ENCODE peak calls at places on chromosomes 16 and 17, in four cellular contexts. One of them, this sample, is unnamed. For H3K4me1, the result is how much of the 10 kb centered on the place peaks cover.

GRCh38 chr16:13307255-13307654 is 405.9 kb downstream of the SHISA9 start:
- DNase-seq in naive thymus-derived CD4-positive, alpha-beta T cell: no peak
- DNase-seq in heart left ventricle: no peak
- DNase-seq in uterus: no peak
- DNase-seq in this sample: no peak

GRCh38 chr17:67759355-67760171 is 41.8 kb downstream of the NOL11 start:
- DNase-seq in naive thymus-derived CD4-positive, alpha-beta T cell: no peak
- DNase-seq in heart left ventricle: peak
- DNase-seq in uterus: no peak
- DNase-seq in this sample: peak

GRCh38 chr16:49484454-49484853 is 110.8 kb downstream of the C16orf78 start:
- DNase-seq in naive thymus-derived CD4-positive, alpha-beta T cell: no peak
- DNase-seq in heart left ventricle: peak
- DNase-seq in uterus: peak
- DNase-seq in this sample: peak

GRCh38 chr17:58060596-58061191 is 22.5 kb upstream of the DYNLL2 start:
- DNase-seq in naive thymus-derived CD4-positive, alpha-beta T cell: no peak
- DNase-seq in heart left ventricle: peak
- DNase-seq in uterus: peak
- DNase-seq in this sample: no peak

GRCh38 chr16:67384778-67385510 is 8.4 kb downstream of the TPPP3 start:
- DNase-seq in naive thymus-derived CD4-positive, alpha-beta T cell: no peak
- DNase-seq in heart left ventricle: no peak
- DNase-seq in uterus: no peak
- DNase-seq in this sample: no peak

GRCh38 chr17:35825206-35825605 is 15.9 kb downstream of the TAF15 start:
- DNase-seq in naive thymus-derived CD4-positive, alpha-beta T cell: no peak
- DNase-seq in heart left ventricle: no peak
- DNase-seq in uterus: no peak
- DNase-seq in this sample: no peak

GRCh38 chr17:63601439-63602371 is 1.0 kb downstream of the TACO1 start:
- DNase-seq in naive thymus-derived CD4-positive, alpha-beta T cell: no peak
- DNase-seq in heart left ventricle: no peak
- DNase-seq in uterus: no peak
- DNase-seq in this sample: no peak

GRCh38 chr17:2435181-2435741 is 34.4 kb upstream of the MNT start:
- DNase-seq in naive thymus-derived CD4-positive, alpha-beta T cell: no peak
- DNase-seq in heart left ventricle: no peak
- DNase-seq in uterus: no peak
- DNase-seq in this sample: no peak

GRCh38 chr17:3556905-3557767 is 476 bp downstream of the TRPV3 start:
- DNase-seq in naive thymus-derived CD4-positive, alpha-beta T cell: no peak
- DNase-seq in heart left ventricle: no peak
- DNase-seq in uterus: no peak
- DNase-seq in this sample: no peak

GRCh38 chr16:931171-931570 is 39.6 kb downstream of the LMF1 start:
- DNase-seq in naive thymus-derived CD4-positive, alpha-beta T cell: no peak
- DNase-seq in heart left ventricle: no peak
- DNase-seq in uterus: no peak
- DNase-seq in this sample: no peak

GRCh38 chr17:48672340-48672739 is 46.2 kb upstream of the HOXB9 start:
- DNase-seq in naive thymus-derived CD4-positive, alpha-beta T cell: no peak
- DNase-seq in heart left ventricle: no peak
- DNase-seq in uterus: no peak
- DNase-seq in this sample: no peak

GRCh38 chr17:6568186-6568758 is 11.9 kb upstream of the PITPNM3 start:
- DNase-seq in naive thymus-derived CD4-positive, alpha-beta T cell: no peak
- DNase-seq in heart left ventricle: no peak
- DNase-seq in uterus: no peak
- DNase-seq in this sample: no peak

GRCh38 chr16:66275795-66276428 is 90.6 kb upstream of the CDH5 start:
- DNase-seq in naive thymus-derived CD4-positive, alpha-beta T cell: no peak
- DNase-seq in heart left ventricle: no peak
- DNase-seq in uterus: no peak
- DNase-seq in this sample: no peak

DNA sequence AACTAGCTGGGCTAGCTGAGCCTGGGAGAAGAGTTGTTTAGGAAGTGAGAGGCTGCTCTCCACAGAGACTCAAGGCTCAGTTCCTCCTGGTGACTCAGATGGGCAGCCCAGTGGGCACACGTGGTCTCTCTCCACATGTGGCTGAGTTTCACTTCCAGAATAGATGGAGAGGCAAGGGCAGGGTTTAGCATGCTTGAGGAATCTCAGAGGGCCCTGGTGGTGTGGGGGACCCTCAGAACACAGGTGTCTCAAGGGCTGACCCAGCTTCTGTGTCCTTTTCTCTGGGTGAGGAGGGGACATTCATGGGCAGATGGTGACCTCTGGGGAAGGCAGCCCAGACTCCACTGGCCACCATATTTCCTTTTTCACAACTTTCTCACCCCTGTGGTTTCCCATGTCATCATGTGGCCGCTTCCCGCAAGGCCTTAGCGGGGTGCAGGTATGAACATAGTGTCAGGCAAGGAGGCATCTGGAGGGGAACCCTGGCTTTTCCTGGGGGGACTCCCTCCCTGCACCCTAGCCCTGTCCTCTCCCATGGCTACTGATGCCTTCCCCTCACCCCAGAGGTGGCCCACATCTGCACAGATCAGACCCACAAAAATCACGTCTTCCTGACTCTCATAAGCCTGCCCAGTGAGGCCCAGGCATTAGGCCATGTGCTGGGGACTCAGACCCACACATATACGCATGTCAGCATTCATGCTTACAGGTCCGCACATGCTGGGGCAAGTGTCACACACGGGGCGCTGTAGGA is 3.3 kb downstream of the GRN start:
- DNase-seq in naive thymus-derived CD4-positive, alpha-beta T cell: no peak
- DNase-seq in heart left ventricle: no peak
- DNase-seq in uterus: no peak
- DNase-seq in this sample: no peak
- H3K4me1 ChIP-seq in naive thymus-derived CD4-positive, alpha-beta T cell: under half
- H3K4me1 ChIP-seq in heart left ventricle: under half
- H3K4me1 ChIP-seq in uterus: under half
- H3K4me1 ChIP-seq in this sample: under half

GRCh38 chr17:80859004-80859941 is 132.4 kb upstream of the CHMP6 start:
- DNase-seq in naive thymus-derived CD4-positive, alpha-beta T cell: no peak
- DNase-seq in heart left ventricle: peak
- DNase-seq in uterus: peak
- DNase-seq in this sample: peak
- H3K27ac ChIP-seq in naive thymus-derived CD4-positive, alpha-beta T cell: no peak
- H3K27ac ChIP-seq in heart left ventricle: no peak
- H3K27ac ChIP-seq in uterus: no peak
- H3K27ac ChIP-seq in this sample: no peak

DNA sequence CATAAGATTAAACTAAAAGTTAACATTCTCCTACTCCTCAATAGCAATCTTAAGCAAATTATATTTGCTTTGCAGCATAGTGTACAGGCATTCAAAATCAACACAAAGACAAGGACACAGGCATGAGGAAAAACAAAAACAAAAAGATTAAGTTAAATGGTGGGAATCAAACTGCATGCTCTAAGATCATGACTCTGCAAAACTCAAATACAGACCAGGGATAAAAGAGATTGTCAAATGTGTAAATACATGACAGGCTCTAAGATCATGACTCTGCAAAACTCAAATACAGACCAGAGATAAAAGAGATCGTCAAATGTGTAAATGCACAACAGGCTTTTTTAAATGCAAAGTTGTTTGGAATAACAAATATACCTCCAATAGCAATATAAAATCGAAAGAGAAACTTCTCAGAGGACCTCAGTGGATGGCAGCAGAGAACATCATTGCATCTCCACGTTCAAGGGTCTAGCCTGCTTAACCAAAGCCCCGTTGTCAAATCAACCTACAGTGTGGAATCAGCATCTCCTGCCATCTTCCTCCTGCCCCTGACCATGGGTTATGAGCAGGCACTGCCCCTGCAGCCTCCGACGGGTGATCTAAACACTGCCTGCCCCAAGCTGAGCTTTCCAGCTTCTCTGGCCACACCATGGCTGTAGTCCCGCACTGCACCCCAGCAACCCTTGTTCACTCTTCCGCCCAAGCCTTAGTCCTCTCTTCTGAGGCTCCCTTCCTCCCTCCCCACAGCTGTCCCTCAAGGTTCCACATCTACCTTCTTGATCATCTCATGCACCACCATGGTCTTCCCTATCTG is 446.1 kb downstream of the SOX9 start:
- DNase-seq in naive thymus-derived CD4-positive, alpha-beta T cell: no peak
- DNase-seq in heart left ventricle: no peak
- DNase-seq in uterus: no peak
- DNase-seq in this sample: peak
- H3K4me1 ChIP-seq in naive thymus-derived CD4-positive, alpha-beta T cell: under half
- H3K4me1 ChIP-seq in heart left ventricle: under half
- H3K4me1 ChIP-seq in uterus: under half
- H3K4me1 ChIP-seq in this sample: under half

GRCh38 chr16:69610356-69610755 is 44.6 kb downstream of the NFAT5 start:
- DNase-seq in naive thymus-derived CD4-positive, alpha-beta T cell: no peak
- DNase-seq in heart left ventricle: no peak
- DNase-seq in uterus: no peak
- DNase-seq in this sample: no peak
- H3K27ac ChIP-seq in naive thymus-derived CD4-positive, alpha-beta T cell: no peak
- H3K27ac ChIP-seq in heart left ventricle: no peak
- H3K27ac ChIP-seq in uterus: no peak
- H3K27ac ChIP-seq in this sample: no peak

DNA sequence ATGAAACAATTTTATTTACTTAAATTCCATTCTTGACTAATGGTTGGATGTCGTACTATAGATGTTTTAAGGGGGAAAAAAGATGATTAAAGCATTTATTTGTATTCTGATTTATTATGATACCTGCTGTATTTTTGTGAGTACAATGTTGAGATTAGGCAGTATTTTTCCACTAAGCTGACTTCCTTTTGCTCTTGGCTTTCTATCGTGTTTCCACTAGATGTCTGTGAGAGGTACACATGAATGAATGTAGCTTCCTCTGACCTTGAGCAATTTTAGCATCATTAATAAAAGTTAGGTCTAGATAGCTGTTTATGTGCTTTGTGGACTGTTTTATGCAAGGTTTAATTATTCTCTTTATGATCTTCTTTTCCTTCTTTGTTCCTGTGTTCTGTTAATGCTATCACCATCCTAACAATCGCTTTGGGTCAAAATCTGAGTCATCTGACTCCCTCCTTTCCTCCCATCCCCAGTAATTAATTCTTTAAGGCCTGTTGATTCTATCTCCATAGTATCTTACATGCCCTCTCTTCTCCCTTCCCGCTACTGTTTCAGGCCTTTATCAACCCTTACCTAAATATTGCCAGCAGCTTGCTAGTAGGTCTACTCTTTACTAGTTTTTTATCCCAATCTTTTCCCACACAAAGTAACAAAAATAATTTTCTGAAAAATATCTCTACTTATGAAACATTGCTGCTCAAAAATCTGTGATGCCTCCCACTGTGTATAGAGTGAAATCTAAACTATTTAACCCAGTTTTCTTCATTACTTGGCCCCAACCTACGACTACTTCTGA is 76.0 kb downstream of the VMP1 start:
- DNase-seq in naive thymus-derived CD4-positive, alpha-beta T cell: peak
- DNase-seq in heart left ventricle: no peak
- DNase-seq in uterus: no peak
- DNase-seq in this sample: no peak
- H3K4me1 ChIP-seq in naive thymus-derived CD4-positive, alpha-beta T cell: under half
- H3K4me1 ChIP-seq in heart left ventricle: under half
- H3K4me1 ChIP-seq in uterus: under half
- H3K4me1 ChIP-seq in this sample: under half

DNA sequence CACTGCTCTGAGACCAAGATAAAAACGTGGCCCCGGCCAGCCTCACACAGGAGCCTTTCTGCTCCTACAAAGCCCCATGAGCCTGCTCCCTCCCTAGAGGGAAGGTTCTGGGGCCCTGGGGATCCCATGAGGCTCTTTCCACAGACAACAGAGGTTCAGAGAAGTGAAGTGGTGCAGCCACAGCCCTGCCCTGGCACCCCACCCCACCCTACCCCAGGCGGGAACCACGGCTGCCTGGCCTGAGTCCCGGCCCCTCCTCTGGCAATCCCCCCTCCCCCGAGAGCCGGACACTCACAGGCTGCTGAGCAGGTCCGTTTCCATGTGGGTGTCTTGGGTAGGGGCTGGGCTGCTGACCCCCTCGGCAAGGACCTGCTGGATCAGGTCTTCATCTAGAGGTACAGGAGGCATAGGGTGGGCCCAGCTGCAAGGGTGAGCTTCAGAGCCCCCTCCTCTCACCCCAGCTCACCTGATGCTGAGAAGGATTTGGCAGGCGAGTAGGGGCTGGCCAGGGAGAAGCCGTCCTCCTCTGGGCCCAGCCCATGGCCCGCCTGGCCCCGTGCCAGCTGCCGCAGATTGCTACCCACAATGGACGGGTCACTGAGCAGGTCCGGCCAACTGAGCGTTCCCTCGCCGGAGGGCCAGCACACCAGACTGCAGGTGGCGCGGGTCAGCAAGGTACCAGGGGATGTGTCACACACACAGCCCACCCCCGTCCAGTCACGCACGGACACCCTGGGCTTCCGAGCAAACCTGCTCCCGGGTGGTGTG is 38.7 kb downstream of the PKD1 start:
- DNase-seq in naive thymus-derived CD4-positive, alpha-beta T cell: no peak
- DNase-seq in heart left ventricle: no peak
- DNase-seq in uterus: no peak
- DNase-seq in this sample: no peak
- H3K27ac ChIP-seq in naive thymus-derived CD4-positive, alpha-beta T cell: no peak
- H3K27ac ChIP-seq in heart left ventricle: no peak
- H3K27ac ChIP-seq in uterus: no peak
- H3K27ac ChIP-seq in this sample: no peak

This sample was measured in aorta.